ENCODE peak calls at places on chromosomes 7 and 10, in six cellular contexts. One of them, this sample, is unnamed.

GRCh38 chr10:131829156-131829930 is 71.5 kb upstream of the PPP2R2D start:
- DNase-seq in K562: no peak
- DNase-seq in MM.1S: no peak
- DNase-seq in esophagus squamous epithelium: no peak
- DNase-seq in activated CD8-positive, alpha-beta T cell treated with anti-CD3 and anti-CD28 coated beads for 36 hours: no peak
- DNase-seq in breast epithelium: no peak
- DNase-seq in this sample: no peak

GRCh38 chr10:16717617-16718395 is 99.4 kb downstream of the RSU1 start:
- DNase-seq in breast epithelium: no peak
- DNase-seq in activated CD8-positive, alpha-beta T cell treated with anti-CD3 and anti-CD28 coated beads for 36 hours: no peak
- DNase-seq in esophagus squamous epithelium: no peak
- DNase-seq in K562: no peak
- DNase-seq in MM.1S: no peak
- DNase-seq in this sample: no peak

GRCh38 chr7:136509466-136509865 is 359.0 kb upstream of the CHRM2 start:
- DNase-seq in K562: no peak
- DNase-seq in MM.1S: no peak
- DNase-seq in breast epithelium: no peak
- DNase-seq in esophagus squamous epithelium: no peak
- DNase-seq in activated CD8-positive, alpha-beta T cell treated with anti-CD3 and anti-CD28 coated beads for 36 hours: no peak
- DNase-seq in this sample: no peak

GRCh38 chr10:90777614-90778013 is 80.2 kb downstream of the HTR7 start:
- DNase-seq in MM.1S: no peak
- DNase-seq in esophagus squamous epithelium: no peak
- DNase-seq in activated CD8-positive, alpha-beta T cell treated with anti-CD3 and anti-CD28 coated beads for 36 hours: no peak
- DNase-seq in K562: no peak
- DNase-seq in breast epithelium: no peak
- DNase-seq in this sample: no peak

GRCh38 chr10:118868618-118869017 is 113.8 kb upstream of the CACUL1 start:
- DNase-seq in breast epithelium: no peak
- DNase-seq in K562: no peak
- DNase-seq in activated CD8-positive, alpha-beta T cell treated with anti-CD3 and anti-CD28 coated beads for 36 hours: no peak
- DNase-seq in MM.1S: no peak
- DNase-seq in esophagus squamous epithelium: no peak
- DNase-seq in this sample: no peak

GRCh38 chr10:102837230-102837721 is at the start of gene CYP17A1:
- DNase-seq in K562: peak
- DNase-seq in breast epithelium: no peak
- DNase-seq in esophagus squamous epithelium: no peak
- DNase-seq in MM.1S: no peak
- DNase-seq in activated CD8-positive, alpha-beta T cell treated with anti-CD3 and anti-CD28 coated beads for 36 hours: no peak
- DNase-seq in this sample: peak

GRCh38 chr7:128324363-128324680 is 19.4 kb downstream of the RBM28 start:
- DNase-seq in breast epithelium: no peak
- DNase-seq in activated CD8-positive, alpha-beta T cell treated with anti-CD3 and anti-CD28 coated beads for 36 hours: no peak
- DNase-seq in MM.1S: no peak
- DNase-seq in esophagus squamous epithelium: no peak
- DNase-seq in K562: no peak
- DNase-seq in this sample: no peak

GRCh38 chr7:114864278-114864677 is 57.6 kb upstream of the MDFIC start:
- DNase-seq in esophagus squamous epithelium: no peak
- DNase-seq in breast epithelium: no peak
- DNase-seq in activated CD8-positive, alpha-beta T cell treated with anti-CD3 and anti-CD28 coated beads for 36 hours: no peak
- DNase-seq in K562: no peak
- DNase-seq in MM.1S: no peak
- DNase-seq in this sample: no peak

GRCh38 chr10:35579116-35579515 is 26.0 kb upstream of the GJD4 start:
- DNase-seq in activated CD8-positive, alpha-beta T cell treated with anti-CD3 and anti-CD28 coated beads for 36 hours: no peak
- DNase-seq in esophagus squamous epithelium: no peak
- DNase-seq in MM.1S: no peak
- DNase-seq in breast epithelium: no peak
- DNase-seq in K562: no peak
- DNase-seq in this sample: no peak

GRCh38 chr10:15430969-15431791 is 60.1 kb upstream of the FAM171A1 start:
- DNase-seq in esophagus squamous epithelium: no peak
- DNase-seq in K562: no peak
- DNase-seq in breast epithelium: no peak
- DNase-seq in activated CD8-positive, alpha-beta T cell treated with anti-CD3 and anti-CD28 coated beads for 36 hours: no peak
- DNase-seq in MM.1S: no peak
- DNase-seq in this sample: no peak

GRCh38 chr7:33130184-33130583 is 820 bp downstream of the BBS9 start:
- DNase-seq in breast epithelium: no peak
- DNase-seq in esophagus squamous epithelium: no peak
- DNase-seq in K562: no peak
- DNase-seq in activated CD8-positive, alpha-beta T cell treated with anti-CD3 and anti-CD28 coated beads for 36 hours: peak
- DNase-seq in MM.1S: no peak
- DNase-seq in this sample: no peak

GRCh38 chr10:73744690-73744994 is 470 bp downstream of the SEC24C start:
- DNase-seq in esophagus squamous epithelium: no peak
- DNase-seq in MM.1S: peak
- DNase-seq in K562: peak
- DNase-seq in activated CD8-positive, alpha-beta T cell treated with anti-CD3 and anti-CD28 coated beads for 36 hours: peak
- DNase-seq in breast epithelium: no peak
- DNase-seq in this sample: peak

GRCh38 chr7:74006032-74006431 is 21.9 kb upstream of the ELN start:
- DNase-seq in activated CD8-positive, alpha-beta T cell treated with anti-CD3 and anti-CD28 coated beads for 36 hours: no peak
- DNase-seq in K562: no peak
- DNase-seq in esophagus squamous epithelium: no peak
- DNase-seq in MM.1S: no peak
- DNase-seq in breast epithelium: no peak
- DNase-seq in this sample: no peak

GRCh38 chr10:60042262-60042661 is 135.9 kb upstream of the CCDC6 start:
- DNase-seq in MM.1S: no peak
- DNase-seq in K562: no peak
- DNase-seq in breast epithelium: no peak
- DNase-seq in activated CD8-positive, alpha-beta T cell treated with anti-CD3 and anti-CD28 coated beads for 36 hours: no peak
- DNase-seq in esophagus squamous epithelium: no peak
- DNase-seq in this sample: no peak

GRCh38 chr10:60042959-60043358 is 136.6 kb upstream of the CCDC6 start:
- DNase-seq in MM.1S: no peak
- DNase-seq in esophagus squamous epithelium: no peak
- DNase-seq in K562: no peak
- DNase-seq in activated CD8-positive, alpha-beta T cell treated with anti-CD3 and anti-CD28 coated beads for 36 hours: no peak
- DNase-seq in breast epithelium: no peak
- DNase-seq in this sample: no peak

GRCh38 chr10:60044221-60044620 is 137.9 kb upstream of the CCDC6 start:
- DNase-seq in activated CD8-positive, alpha-beta T cell treated with anti-CD3 and anti-CD28 coated beads for 36 hours: no peak
- DNase-seq in K562: no peak
- DNase-seq in MM.1S: no peak
- DNase-seq in esophagus squamous epithelium: no peak
- DNase-seq in breast epithelium: no peak
- DNase-seq in this sample: no peak

GRCh38 chr10:60043561-60043960 is 137.2 kb upstream of the CCDC6 start:
- DNase-seq in activated CD8-positive, alpha-beta T cell treated with anti-CD3 and anti-CD28 coated beads for 36 hours: no peak
- DNase-seq in MM.1S: no peak
- DNase-seq in esophagus squamous epithelium: no peak
- DNase-seq in K562: no peak
- DNase-seq in breast epithelium: no peak
- DNase-seq in this sample: no peak

DNA sequence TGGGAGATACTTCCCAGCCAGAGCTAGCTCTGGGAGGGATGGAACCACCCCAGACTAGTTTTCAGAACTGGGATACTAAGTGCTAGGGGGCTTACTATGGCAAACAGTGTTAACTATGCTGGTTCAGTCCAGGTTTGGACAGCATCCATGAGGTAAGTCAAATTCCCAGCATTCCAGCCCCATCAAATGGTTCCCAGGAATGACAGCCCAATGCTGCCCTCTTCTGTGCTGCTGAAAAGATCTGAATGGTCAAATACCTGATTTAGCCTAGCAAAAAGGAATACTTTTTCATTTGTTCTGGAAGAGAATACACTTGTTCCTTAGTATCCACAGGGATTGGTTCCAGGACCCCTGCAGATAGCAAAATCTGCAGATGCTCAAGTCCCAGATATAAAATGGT is 141.8 kb upstream of the CCDC6 start:
- DNase-seq in esophagus squamous epithelium: no peak
- DNase-seq in K562: no peak
- DNase-seq in breast epithelium: no peak
- DNase-seq in activated CD8-positive, alpha-beta T cell treated with anti-CD3 and anti-CD28 coated beads for 36 hours: no peak
- DNase-seq in MM.1S: no peak
- DNase-seq in this sample: no peak
- TF ChIP-seq CTCF in esophagus squamous epithelium: no peak
- TF ChIP-seq CTCF in K562: peak
- TF ChIP-seq CTCF in breast epithelium: no peak
- TF ChIP-seq CTCF in activated CD8-positive, alpha-beta T cell treated with anti-CD3 and anti-CD28 coated beads for 36 hours: no peak
- TF ChIP-seq CTCF in MM.1S: no peak
- TF ChIP-seq CTCF in this sample: no peak

DNA sequence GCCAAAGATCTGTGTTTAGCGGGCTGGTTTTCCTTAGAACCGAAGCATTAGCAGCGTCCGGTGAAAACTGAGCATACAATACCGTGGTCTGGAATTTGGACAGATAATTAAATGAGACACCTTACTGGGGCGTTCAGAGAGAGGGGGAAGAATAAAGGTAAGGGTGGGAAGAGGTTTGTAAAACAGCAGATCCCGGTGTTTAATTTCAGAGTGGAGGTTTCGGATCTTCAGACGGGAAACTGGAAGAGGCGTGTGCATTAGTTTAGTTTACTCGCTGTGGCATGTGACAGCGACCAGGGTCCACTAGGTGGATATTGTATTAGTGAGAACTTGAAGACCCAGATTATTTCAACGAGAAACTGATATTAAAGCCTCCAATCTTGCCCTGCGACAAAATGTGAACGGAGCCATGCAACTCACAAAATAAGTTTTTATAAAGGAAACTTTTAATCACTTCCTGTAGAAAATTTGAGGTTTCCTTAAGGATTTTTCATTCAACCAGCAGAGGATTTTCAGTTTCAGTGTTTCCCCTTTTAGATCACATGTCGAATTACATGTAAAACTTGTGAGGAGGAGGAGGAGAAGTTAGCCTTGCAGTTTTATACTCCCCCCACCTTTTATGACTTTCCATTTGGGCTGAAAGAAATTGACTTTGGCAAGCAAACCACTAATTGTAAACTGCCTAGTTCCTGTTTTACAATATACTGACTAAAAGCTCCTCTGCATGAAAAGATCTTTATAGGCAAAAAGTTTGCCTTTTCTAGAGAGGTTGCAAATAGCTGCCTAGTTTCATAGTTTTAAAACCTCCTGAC is 2.8 kb downstream of the BAMBI start:
- DNase-seq in K562: peak
- DNase-seq in esophagus squamous epithelium: no peak
- DNase-seq in breast epithelium: no peak
- DNase-seq in MM.1S: no peak
- DNase-seq in activated CD8-positive, alpha-beta T cell treated with anti-CD3 and anti-CD28 coated beads for 36 hours: peak
- DNase-seq in this sample: no peak
- TF ChIP-seq CTCF in K562: peak
- TF ChIP-seq CTCF in esophagus squamous epithelium: no peak
- TF ChIP-seq CTCF in breast epithelium: no peak
- TF ChIP-seq CTCF in MM.1S: no peak
- TF ChIP-seq CTCF in activated CD8-positive, alpha-beta T cell treated with anti-CD3 and anti-CD28 coated beads for 36 hours: no peak
- TF ChIP-seq CTCF in this sample: peak

DNA sequence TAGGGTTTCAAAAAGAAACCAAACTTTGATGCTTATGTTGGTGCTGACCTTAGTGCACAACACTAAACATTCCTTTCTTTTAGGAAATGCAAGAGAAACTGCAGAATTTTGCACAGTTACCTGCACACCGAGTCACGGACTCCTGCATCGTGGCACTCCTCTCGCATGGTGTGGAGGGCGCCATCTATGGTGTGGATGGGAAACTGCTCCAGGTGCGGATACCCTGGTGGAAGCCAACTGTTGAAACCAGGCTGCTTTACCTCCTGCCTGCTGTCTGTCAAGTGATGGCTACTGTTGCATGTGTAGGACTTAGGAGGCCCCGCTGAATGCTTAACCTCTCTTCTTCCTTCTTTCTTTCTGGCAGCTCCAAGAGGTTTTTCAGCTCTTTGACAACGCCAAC is 11.7 kb downstream of the CASP2 start:
- DNase-seq in K562: peak
- DNase-seq in MM.1S: peak
- DNase-seq in activated CD8-positive, alpha-beta T cell treated with anti-CD3 and anti-CD28 coated beads for 36 hours: peak
- DNase-seq in breast epithelium: no peak
- DNase-seq in esophagus squamous epithelium: no peak
- DNase-seq in this sample: no peak
- TF ChIP-seq CTCF in K562: peak
- TF ChIP-seq CTCF in MM.1S: peak
- TF ChIP-seq CTCF in activated CD8-positive, alpha-beta T cell treated with anti-CD3 and anti-CD28 coated beads for 36 hours: peak
- TF ChIP-seq CTCF in breast epithelium: no peak
- TF ChIP-seq CTCF in esophagus squamous epithelium: no peak
- TF ChIP-seq CTCF in this sample: peak

GRCh38 chr7:49137978-49138377 is 213.6 kb downstream of the CDC14C start:
- DNase-seq in esophagus squamous epithelium: no peak
- DNase-seq in breast epithelium: no peak
- DNase-seq in K562: no peak
- DNase-seq in MM.1S: no peak
- DNase-seq in activated CD8-positive, alpha-beta T cell treated with anti-CD3 and anti-CD28 coated beads for 36 hours: no peak
- DNase-seq in this sample: no peak
- TF ChIP-seq CTCF in esophagus squamous epithelium: no peak
- TF ChIP-seq CTCF in breast epithelium: no peak
- TF ChIP-seq CTCF in K562: no peak
- TF ChIP-seq CTCF in MM.1S: no peak
- TF ChIP-seq CTCF in activated CD8-positive, alpha-beta T cell treated with anti-CD3 and anti-CD28 coated beads for 36 hours: no peak
- TF ChIP-seq CTCF in this sample: no peak

DNA sequence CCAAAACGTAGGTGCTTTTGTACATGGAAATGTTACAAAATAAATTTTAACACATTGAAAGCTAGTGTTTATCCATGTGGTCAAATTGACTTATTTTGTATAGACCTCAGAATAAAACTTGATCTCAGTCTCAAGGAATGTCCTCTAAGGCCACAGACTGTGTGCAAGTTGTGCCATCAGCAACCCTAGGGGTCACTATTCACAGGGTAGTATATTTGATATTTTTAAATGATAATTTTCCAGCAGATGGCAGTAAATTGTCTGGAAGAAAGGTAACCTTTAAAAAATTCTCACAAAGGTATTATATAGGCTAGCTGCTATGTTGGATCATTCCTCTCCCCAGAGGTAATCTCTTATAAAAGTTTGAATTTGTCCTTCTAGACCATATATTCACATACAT is 12.9 kb upstream of the SNX10 start:
- DNase-seq in activated CD8-positive, alpha-beta T cell treated with anti-CD3 and anti-CD28 coated beads for 36 hours: peak
- DNase-seq in K562: peak
- DNase-seq in esophagus squamous epithelium: no peak
- DNase-seq in MM.1S: peak
- DNase-seq in breast epithelium: no peak
- DNase-seq in this sample: no peak
- TF ChIP-seq CTCF in activated CD8-positive, alpha-beta T cell treated with anti-CD3 and anti-CD28 coated beads for 36 hours: peak
- TF ChIP-seq CTCF in K562: no peak
- TF ChIP-seq CTCF in esophagus squamous epithelium: peak
- TF ChIP-seq CTCF in MM.1S: peak
- TF ChIP-seq CTCF in breast epithelium: no peak
- TF ChIP-seq CTCF in this sample: no peak

GRCh38 chr7:91953618-91954017 is 13.0 kb downstream of the AKAP9 start:
- DNase-seq in MM.1S: peak
- DNase-seq in esophagus squamous epithelium: no peak
- DNase-seq in breast epithelium: no peak
- DNase-seq in K562: peak
- DNase-seq in activated CD8-positive, alpha-beta T cell treated with anti-CD3 and anti-CD28 coated beads for 36 hours: peak
- DNase-seq in this sample: no peak
- TF ChIP-seq CTCF in MM.1S: peak
- TF ChIP-seq CTCF in esophagus squamous epithelium: no peak
- TF ChIP-seq CTCF in breast epithelium: no peak
- TF ChIP-seq CTCF in K562: no peak
- TF ChIP-seq CTCF in activated CD8-positive, alpha-beta T cell treated with anti-CD3 and anti-CD28 coated beads for 36 hours: no peak
- TF ChIP-seq CTCF in this sample: no peak

DNA sequence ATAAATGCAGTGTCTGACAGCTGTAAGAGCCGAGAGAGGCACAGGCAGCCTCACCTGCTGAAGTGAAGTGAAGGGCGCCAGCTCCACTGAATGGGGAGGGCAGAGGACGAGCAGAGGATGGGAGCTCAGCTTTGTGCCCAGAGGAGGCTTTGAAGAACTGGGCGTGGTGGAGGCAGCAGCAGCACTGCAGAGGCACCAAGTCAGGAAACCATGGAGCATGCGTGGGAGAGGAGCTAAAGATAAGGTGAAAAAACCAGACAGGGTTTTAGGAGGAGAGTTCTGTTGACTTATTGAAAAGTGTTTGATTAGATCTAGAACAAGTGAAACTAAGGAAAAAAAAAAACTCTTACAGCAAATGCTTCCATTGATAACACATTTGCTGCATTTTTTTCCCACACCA is 216.4 kb downstream of the CXCL12 start:
- DNase-seq in MM.1S: no peak
- DNase-seq in K562: peak
- DNase-seq in activated CD8-positive, alpha-beta T cell treated with anti-CD3 and anti-CD28 coated beads for 36 hours: no peak
- DNase-seq in esophagus squamous epithelium: no peak
- DNase-seq in breast epithelium: no peak
- DNase-seq in this sample: no peak
- TF ChIP-seq CTCF in MM.1S: no peak
- TF ChIP-seq CTCF in K562: no peak
- TF ChIP-seq CTCF in activated CD8-positive, alpha-beta T cell treated with anti-CD3 and anti-CD28 coated beads for 36 hours: no peak
- TF ChIP-seq CTCF in esophagus squamous epithelium: no peak
- TF ChIP-seq CTCF in breast epithelium: no peak
- TF ChIP-seq CTCF in this sample: no peak

This sample was measured in mesothelial cell of epicardium.